ENCODE peak calls at places on chromosomes 7 and 10, in four cellular contexts. U is CD4-positive, alpha-beta T cell; S is uterus; H is PC-3. X is an unnamed sample.

GRCh38 chr10:71740069-71740468 is 20.5 kb upstream of the C10orf105 start:
- DNase-seq in U (no peak), S (no peak), H (no peak), X (no peak)

GRCh38 chr7:156178857-156179256 is 366.6 kb upstream of the SHH start:
- DNase-seq in U (no peak), S (no peak), H (no peak), X (no peak)

GRCh38 chr7:140209866-140210609 is 33.3 kb upstream of the KDM7A start:
- DNase-seq in U (peak), S (no peak), H (no peak), X (peak)

GRCh38 chr7:99392659-99393362 is 15.6 kb downstream of the PDAP1 start:
- DNase-seq in U (peak), S (peak), H (no peak), X (peak)

GRCh38 chr10:28849821-28850220 is 172.5 kb downstream of the BAMBI start:
- DNase-seq in U (no peak), S (no peak), H (no peak), X (no peak)

GRCh38 chr10:22984066-22984465 is 56.2 kb downstream of the ARMC3 start:
- DNase-seq in U (no peak), S (no peak), H (no peak), X (no peak)

GRCh38 chr10:129966831-129967578 is 2.9 kb upstream of the EBF3 start:
- DNase-seq in U (no peak), S (no peak), H (no peak), X (no peak)

GRCh38 chr7:33423646-33424020 is 294.3 kb downstream of the BBS9 start:
- DNase-seq in U (no peak), S (no peak), H (peak), X (no peak)

GRCh38 chr7:12475362-12476063 is 71.8 kb upstream of the VWDE start:
- DNase-seq in U (no peak), S (no peak), H (peak), X (no peak)

GRCh38 chr10:79345241-79346011 is 1.8 kb upstream of the PPIF start:
- DNase-seq in U (no peak), S (no peak), H (no peak), X (peak)

GRCh38 chr10:131980757-131981428 is 830 bp downstream of the BNIP3 start:
- DNase-seq in U (no peak), S (no peak), H (no peak), X (no peak)

GRCh38 chr7:53350241-53350640 is 314.8 kb downstream of the POM121L12 start:
- DNase-seq in U (no peak), S (no peak), H (peak), X (no peak)

GRCh38 chr7:24135003-24135817 is 148.8 kb upstream of the NPY start:
- DNase-seq in U (no peak), S (no peak), H (no peak), X (no peak)

GRCh38 chr10:117460846-117461765 is 81.4 kb upstream of the EMX2 start:
- DNase-seq in U (no peak), S (peak), H (peak), X (no peak)

GRCh38 chr10:98312349-98312748 is 44.4 kb upstream of the LOXL4 start:
- DNase-seq in U (no peak), S (no peak), H (no peak), X (no peak)

GRCh38 chr10:92575961-92576360 is 2.1 kb upstream of the IDE start:
- DNase-seq in U (no peak), S (no peak), H (peak), X (no peak)

GRCh38 chr7:129387537-129387936 is 46.7 kb upstream of the STRIP2 start:
- DNase-seq in U (no peak), S (no peak), H (no peak), X (no peak)

GRCh38 chr7:105487559-105488218 is 34.4 kb downstream of the PUS7 start:
- DNase-seq in U (no peak), S (peak), H (peak), X (no peak)

GRCh38 chr7:111409714-111410422 is 152.4 kb downstream of the IMMP2L start:
- DNase-seq in U (no peak), S (no peak), H (no peak), X (no peak)

GRCh38 chr10:131002031-131002861 is 309.3 kb downstream of the TCERG1L start:
- DNase-seq in U (no peak), S (no peak), H (no peak), X (peak)

GRCh38 chr7:113013761-113014449 is 72.7 kb downstream of the GPR85 start:
- DNase-seq in U (no peak), S (no peak), H (no peak), X (no peak)

GRCh38 chr10:27695088-27695487 is 50.5 kb downstream of the MKX start:
- DNase-seq in U (no peak), S (no peak), H (no peak), X (no peak)

GRCh38 chr7:8176370-8177081 is 85.4 kb downstream of the ICA1 start:
- DNase-seq in U (peak), S (no peak), H (no peak), X (no peak)

GRCh38 chr10:30059209-30060107 is at the start of gene JCAD:
- DNase-seq in U (peak), S (peak), H (peak), X (peak)

GRCh38 chr7:73742338-73742752 is 3.7 kb upstream of the ABHD11 start:
- DNase-seq in U (no peak), S (no peak), H (no peak), X (no peak)
- TF ChIP-seq CTCF in U (no peak), S (no peak), H (no peak), X (no peak)

GRCh38 chr7:142838461-142839213 is 16.2 kb upstream of the EPHB6 start:
- DNase-seq in U (no peak), S (no peak), H (peak), X (no peak)
- TF ChIP-seq CTCF in U (no peak), S (no peak), H (no peak), X (no peak)

GRCh38 chr10:9305018-9305655 is 1250.6 kb downstream of the GATA3 start:
- DNase-seq in U (no peak), S (no peak), H (peak), X (no peak)
- TF ChIP-seq CTCF in U (peak), S (peak), H (peak), X (no peak)

GRCh38 chr10:84160663-84161362 is 12.8 kb upstream of the GPR15LG start:
- DNase-seq in U (no peak), S (no peak), H (no peak), X (no peak)
- TF ChIP-seq CTCF in U (no peak), S (no peak), H (no peak), X (no peak)

DNA sequence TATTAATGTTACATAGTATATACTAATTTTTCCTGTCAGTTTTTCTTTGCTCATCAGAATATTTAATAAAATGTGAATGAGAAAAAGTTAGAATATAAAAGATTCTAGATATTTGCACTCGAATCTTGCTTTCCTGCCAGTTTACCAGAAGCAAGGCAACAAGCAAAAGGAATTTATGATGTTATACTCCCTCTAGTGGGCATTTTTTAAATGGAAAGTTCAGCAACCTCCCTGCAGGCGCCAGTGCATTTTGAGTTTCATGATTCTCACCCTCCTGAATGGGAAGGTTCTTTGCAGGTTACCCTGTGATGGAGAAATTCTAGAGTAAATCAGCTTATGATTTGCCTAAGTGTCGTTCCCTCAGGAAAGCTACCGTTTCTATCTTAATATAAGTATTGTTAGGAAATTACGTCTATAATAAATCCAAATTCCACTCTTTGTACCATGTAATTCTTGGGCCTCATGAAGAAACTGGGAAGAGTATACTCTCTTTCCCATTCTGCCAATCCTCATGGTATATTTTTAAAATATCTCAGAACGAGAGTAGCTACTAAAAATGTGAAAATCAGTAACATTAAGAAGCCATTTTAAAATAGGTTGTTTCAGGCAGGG is 350.0 kb downstream of the CRPPA start:
- DNase-seq in U (no peak), S (no peak), H (peak), X (no peak)
- TF ChIP-seq CTCF in U (peak), S (peak), H (peak), X (peak)

GRCh38 chr10:20855398-20856038 is 41.6 kb downstream of the NEBL start:
- DNase-seq in U (no peak), S (no peak), H (peak), X (no peak)
- TF ChIP-seq CTCF in U (no peak), S (peak), H (peak), X (no peak)

GRCh38 chr10:31081937-31082635 is 50.4 kb upstream of the ZNF438 start:
- DNase-seq in U (no peak), S (no peak), H (no peak), X (no peak)

GRCh38 chr10:31087855-31088254 is 56.2 kb upstream of the ZNF438 start:
- DNase-seq in U (no peak), S (no peak), H (no peak), X (no peak)

DNA sequence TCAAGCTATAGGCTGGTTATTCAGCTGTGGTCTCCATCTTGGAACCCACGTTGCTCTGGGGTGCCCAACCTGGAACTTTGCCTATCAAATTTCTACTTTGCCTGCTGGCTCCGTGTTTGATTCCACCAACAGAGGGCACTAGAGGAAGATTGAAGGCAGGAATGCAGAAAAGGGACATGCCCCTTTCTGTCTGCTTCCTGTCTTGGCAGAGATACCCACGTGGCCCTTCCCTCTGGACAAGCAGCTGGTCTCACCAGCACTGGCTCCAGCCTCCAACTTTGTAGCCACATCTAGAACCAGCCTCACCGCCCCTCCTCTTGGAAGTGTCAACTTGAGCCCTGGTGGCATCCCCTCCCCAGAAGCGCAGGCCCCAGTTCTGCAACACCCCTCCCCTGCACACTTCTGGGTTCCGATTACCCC is 52.1 kb upstream of the ZNF438 start:
- DNase-seq in U (peak), S (no peak), H (peak), X (peak)
- TF ChIP-seq CTCF in U (peak), S (peak), H (peak), X (peak)

GRCh38 chr10:82796510-82796909 is 921.5 kb downstream of the NRG3 start:
- DNase-seq in U (no peak), S (no peak), H (no peak), X (no peak)
- TF ChIP-seq CTCF in U (no peak), S (no peak), H (peak), X (no peak)

GRCh38 chr10:115963848-115964247 is 309.2 kb downstream of the GFRA1 start:
- DNase-seq in U (no peak), S (no peak), H (no peak), X (no peak)
- TF ChIP-seq CTCF in U (no peak), S (no peak), H (no peak), X (no peak)

GRCh38 chr10:133383551-133383950 is 4.5 kb downstream of the PAOX start:
- DNase-seq in U (no peak), S (no peak), H (no peak), X (no peak)
- TF ChIP-seq CTCF in U (no peak), S (no peak), H (no peak), X (no peak)